ENCODE peak calls at places on chromosomes 4 and X, in seven cellular contexts. One of them, this sample, is unnamed.

GRCh38 chr4:174834477-174834876 is 5.4 kb upstream of the GLRA3 start:
- DNase-seq in NCI-H1436: no peak
- DNase-seq in SHP77: no peak
- DNase-seq in HTR-8/SVneo: no peak
- DNase-seq in effector CD4-positive, alpha-beta T cell: no peak
- DNase-seq in AG08395: no peak
- DNase-seq in stimulated activated CD8-positive, alpha-beta memory T cell treated with anti-CD3 and anti-CD28 coated beads, Interleukin-7, amount 100 ng/mL, for 1 hour: no peak
- DNase-seq in this sample: no peak

GRCh38 chrX:104803219-104803618 is 237.2 kb downstream of the IL1RAPL2 start:
- DNase-seq in NCI-H1436: no peak
- DNase-seq in SHP77: no peak
- DNase-seq in HTR-8/SVneo: no peak
- DNase-seq in effector CD4-positive, alpha-beta T cell: no peak
- DNase-seq in AG08395: no peak
- DNase-seq in stimulated activated CD8-positive, alpha-beta memory T cell treated with anti-CD3 and anti-CD28 coated beads, Interleukin-7, amount 100 ng/mL, for 1 hour: no peak
- DNase-seq in this sample: no peak

GRCh38 chrX:45669715-45670360 is 469.2 kb upstream of the DIPK2B start:
- DNase-seq in NCI-H1436: no peak
- DNase-seq in SHP77: no peak
- DNase-seq in HTR-8/SVneo: no peak
- DNase-seq in effector CD4-positive, alpha-beta T cell: no peak
- DNase-seq in AG08395: peak; percentile 16
- DNase-seq in stimulated activated CD8-positive, alpha-beta memory T cell treated with anti-CD3 and anti-CD28 coated beads, Interleukin-7, amount 100 ng/mL, for 1 hour: no peak
- DNase-seq in this sample: no peak

GRCh38 chrX:40068048-40068447 is 29.7 kb downstream of the BCOR start:
- DNase-seq in NCI-H1436: no peak
- DNase-seq in SHP77: no peak
- DNase-seq in HTR-8/SVneo: no peak
- DNase-seq in effector CD4-positive, alpha-beta T cell: no peak
- DNase-seq in AG08395: no peak
- DNase-seq in stimulated activated CD8-positive, alpha-beta memory T cell treated with anti-CD3 and anti-CD28 coated beads, Interleukin-7, amount 100 ng/mL, for 1 hour: no peak
- DNase-seq in this sample: no peak

GRCh38 chrX:68941385-68941952 is 112.6 kb downstream of the EFNB1 start:
- DNase-seq in NCI-H1436: no peak
- DNase-seq in SHP77: no peak
- DNase-seq in HTR-8/SVneo: no peak
- DNase-seq in effector CD4-positive, alpha-beta T cell: no peak
- DNase-seq in AG08395: peak; percentile 1
- DNase-seq in stimulated activated CD8-positive, alpha-beta memory T cell treated with anti-CD3 and anti-CD28 coated beads, Interleukin-7, amount 100 ng/mL, for 1 hour: no peak
- DNase-seq in this sample: no peak

GRCh38 chr4:11130195-11130975 is 298.3 kb downstream of the HS3ST1 start:
- DNase-seq in NCI-H1436: no peak
- DNase-seq in SHP77: no peak
- DNase-seq in HTR-8/SVneo: no peak
- DNase-seq in effector CD4-positive, alpha-beta T cell: no peak
- DNase-seq in AG08395: no peak
- DNase-seq in stimulated activated CD8-positive, alpha-beta memory T cell treated with anti-CD3 and anti-CD28 coated beads, Interleukin-7, amount 100 ng/mL, for 1 hour: no peak
- DNase-seq in this sample: no peak

GRCh38 chr4:25466966-25467697 is 90.1 kb downstream of the ANAPC4 start:
- DNase-seq in NCI-H1436: no peak
- DNase-seq in SHP77: no peak
- DNase-seq in HTR-8/SVneo: no peak
- DNase-seq in effector CD4-positive, alpha-beta T cell: no peak
- DNase-seq in AG08395: no peak
- DNase-seq in stimulated activated CD8-positive, alpha-beta memory T cell treated with anti-CD3 and anti-CD28 coated beads, Interleukin-7, amount 100 ng/mL, for 1 hour: no peak
- DNase-seq in this sample: no peak

GRCh38 chrX:110851780-110852179 is 56.2 kb upstream of the CHRDL1 start:
- DNase-seq in NCI-H1436: no peak
- DNase-seq in SHP77: no peak
- DNase-seq in HTR-8/SVneo: no peak
- DNase-seq in effector CD4-positive, alpha-beta T cell: no peak
- DNase-seq in AG08395: peak; percentile 18
- DNase-seq in stimulated activated CD8-positive, alpha-beta memory T cell treated with anti-CD3 and anti-CD28 coated beads, Interleukin-7, amount 100 ng/mL, for 1 hour: no peak
- DNase-seq in this sample: no peak

GRCh38 chr4:185357220-185357619 is 38.5 kb downstream of the LRP2BP start:
- DNase-seq in NCI-H1436: no peak
- DNase-seq in SHP77: no peak
- DNase-seq in HTR-8/SVneo: no peak
- DNase-seq in effector CD4-positive, alpha-beta T cell: no peak
- DNase-seq in AG08395: peak; percentile 11
- DNase-seq in stimulated activated CD8-positive, alpha-beta memory T cell treated with anti-CD3 and anti-CD28 coated beads, Interleukin-7, amount 100 ng/mL, for 1 hour: no peak
- DNase-seq in this sample: no peak

GRCh38 chrX:71118032-71118984 is at the start of gene MED12:
- DNase-seq in NCI-H1436: peak; percentile 85
- DNase-seq in SHP77: peak; percentile 52
- DNase-seq in HTR-8/SVneo: peak; percentile 89
- DNase-seq in effector CD4-positive, alpha-beta T cell: peak; percentile 69
- DNase-seq in AG08395: peak; percentile 82
- DNase-seq in stimulated activated CD8-positive, alpha-beta memory T cell treated with anti-CD3 and anti-CD28 coated beads, Interleukin-7, amount 100 ng/mL, for 1 hour: peak; percentile 66
- DNase-seq in this sample: peak; percentile 58

GRCh38 chrX:133215747-133216146 is 2.4 kb downstream of the TFDP3 start:
- DNase-seq in NCI-H1436: no peak
- DNase-seq in SHP77: peak; percentile 17
- DNase-seq in HTR-8/SVneo: no peak
- DNase-seq in effector CD4-positive, alpha-beta T cell: no peak
- DNase-seq in AG08395: peak; percentile 13
- DNase-seq in stimulated activated CD8-positive, alpha-beta memory T cell treated with anti-CD3 and anti-CD28 coated beads, Interleukin-7, amount 100 ng/mL, for 1 hour: no peak
- DNase-seq in this sample: no peak

GRCh38 chr4:147003956-147004580 is 58.4 kb upstream of the TTC29 start:
- DNase-seq in NCI-H1436: no peak
- DNase-seq in SHP77: no peak
- DNase-seq in HTR-8/SVneo: no peak
- DNase-seq in effector CD4-positive, alpha-beta T cell: no peak
- DNase-seq in AG08395: no peak
- DNase-seq in stimulated activated CD8-positive, alpha-beta memory T cell treated with anti-CD3 and anti-CD28 coated beads, Interleukin-7, amount 100 ng/mL, for 1 hour: no peak
- DNase-seq in this sample: no peak

GRCh38 chr4:12852338-12853307 is 631.5 kb downstream of the RAB28 start:
- DNase-seq in NCI-H1436: no peak
- DNase-seq in SHP77: peak; percentile 53
- DNase-seq in HTR-8/SVneo: peak; percentile 18
- DNase-seq in effector CD4-positive, alpha-beta T cell: no peak
- DNase-seq in AG08395: peak; percentile 59
- DNase-seq in stimulated activated CD8-positive, alpha-beta memory T cell treated with anti-CD3 and anti-CD28 coated beads, Interleukin-7, amount 100 ng/mL, for 1 hour: no peak
- DNase-seq in this sample: no peak

GRCh38 chr4:182062936-182063335 is 180.3 kb upstream of the TENM3 start:
- DNase-seq in NCI-H1436: no peak
- DNase-seq in SHP77: no peak
- DNase-seq in HTR-8/SVneo: peak; percentile 73
- DNase-seq in effector CD4-positive, alpha-beta T cell: no peak
- DNase-seq in AG08395: peak; percentile 57
- DNase-seq in stimulated activated CD8-positive, alpha-beta memory T cell treated with anti-CD3 and anti-CD28 coated beads, Interleukin-7, amount 100 ng/mL, for 1 hour: no peak
- DNase-seq in this sample: no peak

GRCh38 chr4:95560791-95561190 is 12.0 kb upstream of the UNC5C start:
- DNase-seq in NCI-H1436: no peak
- DNase-seq in SHP77: no peak
- DNase-seq in HTR-8/SVneo: no peak
- DNase-seq in effector CD4-positive, alpha-beta T cell: no peak
- DNase-seq in AG08395: no peak
- DNase-seq in stimulated activated CD8-positive, alpha-beta memory T cell treated with anti-CD3 and anti-CD28 coated beads, Interleukin-7, amount 100 ng/mL, for 1 hour: no peak
- DNase-seq in this sample: no peak

GRCh38 chrX:23333842-23334535 is 660 bp upstream of the PTCHD1 start:
- DNase-seq in NCI-H1436: no peak
- DNase-seq in SHP77: no peak
- DNase-seq in HTR-8/SVneo: no peak
- DNase-seq in effector CD4-positive, alpha-beta T cell: no peak
- DNase-seq in AG08395: no peak
- DNase-seq in stimulated activated CD8-positive, alpha-beta memory T cell treated with anti-CD3 and anti-CD28 coated beads, Interleukin-7, amount 100 ng/mL, for 1 hour: no peak
- DNase-seq in this sample: peak; percentile 36

GRCh38 chr4:150283689-150284088 is 205.4 kb downstream of the DCLK2 start:
- DNase-seq in NCI-H1436: no peak
- DNase-seq in SHP77: no peak
- DNase-seq in HTR-8/SVneo: peak; percentile 49
- DNase-seq in effector CD4-positive, alpha-beta T cell: no peak
- DNase-seq in AG08395: peak; percentile 85
- DNase-seq in stimulated activated CD8-positive, alpha-beta memory T cell treated with anti-CD3 and anti-CD28 coated beads, Interleukin-7, amount 100 ng/mL, for 1 hour: no peak
- DNase-seq in this sample: no peak

GRCh38 chr4:84498203-84499026 is 677 bp downstream of the NKX6-1 start:
- DNase-seq in NCI-H1436: peak; percentile 30
- DNase-seq in SHP77: no peak
- DNase-seq in HTR-8/SVneo: no peak
- DNase-seq in effector CD4-positive, alpha-beta T cell: no peak
- DNase-seq in AG08395: peak; percentile 48
- DNase-seq in stimulated activated CD8-positive, alpha-beta memory T cell treated with anti-CD3 and anti-CD28 coated beads, Interleukin-7, amount 100 ng/mL, for 1 hour: no peak
- DNase-seq in this sample: no peak

GRCh38 chr4:21451032-21451431 is 497.5 kb downstream of the KCNIP4 start:
- DNase-seq in NCI-H1436: no peak
- DNase-seq in SHP77: no peak
- DNase-seq in HTR-8/SVneo: peak; percentile 13
- DNase-seq in effector CD4-positive, alpha-beta T cell: no peak
- DNase-seq in AG08395: no peak
- DNase-seq in stimulated activated CD8-positive, alpha-beta memory T cell treated with anti-CD3 and anti-CD28 coated beads, Interleukin-7, amount 100 ng/mL, for 1 hour: no peak
- DNase-seq in this sample: no peak

GRCh38 chr4:121950680-121951569 is 935 bp downstream of the TRPC3 start:
- DNase-seq in NCI-H1436: no peak
- DNase-seq in SHP77: no peak
- DNase-seq in HTR-8/SVneo: peak; percentile 30
- DNase-seq in effector CD4-positive, alpha-beta T cell: no peak
- DNase-seq in AG08395: peak; percentile 21
- DNase-seq in stimulated activated CD8-positive, alpha-beta memory T cell treated with anti-CD3 and anti-CD28 coated beads, Interleukin-7, amount 100 ng/mL, for 1 hour: no peak
- DNase-seq in this sample: peak; percentile 17

GRCh38 chr4:40038972-40039371 is 17.7 kb upstream of the N4BP2 start:
- DNase-seq in NCI-H1436: no peak
- DNase-seq in SHP77: no peak
- DNase-seq in HTR-8/SVneo: no peak
- DNase-seq in effector CD4-positive, alpha-beta T cell: no peak
- DNase-seq in AG08395: peak; percentile 16
- DNase-seq in stimulated activated CD8-positive, alpha-beta memory T cell treated with anti-CD3 and anti-CD28 coated beads, Interleukin-7, amount 100 ng/mL, for 1 hour: no peak
- DNase-seq in this sample: no peak

GRCh38 chr4:136583567-136583966 is 948.7 kb downstream of the PCDH18 start:
- DNase-seq in NCI-H1436: no peak
- DNase-seq in SHP77: no peak
- DNase-seq in HTR-8/SVneo: no peak
- DNase-seq in effector CD4-positive, alpha-beta T cell: no peak
- DNase-seq in AG08395: no peak
- DNase-seq in stimulated activated CD8-positive, alpha-beta memory T cell treated with anti-CD3 and anti-CD28 coated beads, Interleukin-7, amount 100 ng/mL, for 1 hour: no peak
- DNase-seq in this sample: no peak

GRCh38 chrX:115939070-115939469 is 231.5 kb upstream of the AGTR2 start:
- DNase-seq in NCI-H1436: no peak
- DNase-seq in SHP77: no peak
- DNase-seq in HTR-8/SVneo: no peak
- DNase-seq in effector CD4-positive, alpha-beta T cell: no peak
- DNase-seq in AG08395: no peak
- DNase-seq in stimulated activated CD8-positive, alpha-beta memory T cell treated with anti-CD3 and anti-CD28 coated beads, Interleukin-7, amount 100 ng/mL, for 1 hour: no peak
- DNase-seq in this sample: no peak

GRCh38 chrX:24662344-24662743 is 15.2 kb upstream of the PCYT1B start:
- DNase-seq in NCI-H1436: no peak
- DNase-seq in SHP77: no peak
- DNase-seq in HTR-8/SVneo: no peak
- DNase-seq in effector CD4-positive, alpha-beta T cell: no peak
- DNase-seq in AG08395: no peak
- DNase-seq in stimulated activated CD8-positive, alpha-beta memory T cell treated with anti-CD3 and anti-CD28 coated beads, Interleukin-7, amount 100 ng/mL, for 1 hour: no peak
- DNase-seq in this sample: no peak

GRCh38 chr4:2436301-2436700 is 17.5 kb downstream of the CFAP99 start:
- DNase-seq in NCI-H1436: no peak
- DNase-seq in SHP77: peak; percentile 1
- DNase-seq in HTR-8/SVneo: no peak
- DNase-seq in effector CD4-positive, alpha-beta T cell: no peak
- DNase-seq in AG08395: peak; percentile 63
- DNase-seq in stimulated activated CD8-positive, alpha-beta memory T cell treated with anti-CD3 and anti-CD28 coated beads, Interleukin-7, amount 100 ng/mL, for 1 hour: no peak
- DNase-seq in this sample: no peak

GRCh38 chrX:22136711-22137110 is 104.6 kb downstream of the PHEX start:
- DNase-seq in NCI-H1436: no peak
- DNase-seq in SHP77: no peak
- DNase-seq in HTR-8/SVneo: no peak
- DNase-seq in effector CD4-positive, alpha-beta T cell: no peak
- DNase-seq in AG08395: no peak
- DNase-seq in stimulated activated CD8-positive, alpha-beta memory T cell treated with anti-CD3 and anti-CD28 coated beads, Interleukin-7, amount 100 ng/mL, for 1 hour: no peak
- DNase-seq in this sample: no peak

GRCh38 chr4:99087887-99088484 is 602 bp downstream of the ADH5 start:
- DNase-seq in NCI-H1436: no peak
- DNase-seq in SHP77: peak; percentile 7
- DNase-seq in HTR-8/SVneo: peak; percentile 6
- DNase-seq in effector CD4-positive, alpha-beta T cell: peak; percentile 2
- DNase-seq in AG08395: peak; percentile 81
- DNase-seq in stimulated activated CD8-positive, alpha-beta memory T cell treated with anti-CD3 and anti-CD28 coated beads, Interleukin-7, amount 100 ng/mL, for 1 hour: no peak
- DNase-seq in this sample: no peak

GRCh38 chr4:186669735-186670134 is 53.9 kb downstream of the FAT1 start:
- DNase-seq in NCI-H1436: no peak
- DNase-seq in SHP77: no peak
- DNase-seq in HTR-8/SVneo: no peak
- DNase-seq in effector CD4-positive, alpha-beta T cell: no peak
- DNase-seq in AG08395: no peak
- DNase-seq in stimulated activated CD8-positive, alpha-beta memory T cell treated with anti-CD3 and anti-CD28 coated beads, Interleukin-7, amount 100 ng/mL, for 1 hour: no peak
- DNase-seq in this sample: no peak

GRCh38 chrX:70134116-70134477 is 850 bp downstream of the IGBP1 start:
- DNase-seq in NCI-H1436: no peak
- DNase-seq in SHP77: no peak
- DNase-seq in HTR-8/SVneo: peak; percentile 12
- DNase-seq in effector CD4-positive, alpha-beta T cell: no peak
- DNase-seq in AG08395: peak; percentile 3
- DNase-seq in stimulated activated CD8-positive, alpha-beta memory T cell treated with anti-CD3 and anti-CD28 coated beads, Interleukin-7, amount 100 ng/mL, for 1 hour: no peak
- DNase-seq in this sample: no peak

GRCh38 chrX:154136627-154137161 is 7.3 kb upstream of the OPN1LW start:
- DNase-seq in NCI-H1436: peak; percentile 67
- DNase-seq in SHP77: peak; percentile 15
- DNase-seq in HTR-8/SVneo: peak; percentile 36
- DNase-seq in effector CD4-positive, alpha-beta T cell: peak; percentile 55
- DNase-seq in AG08395: peak; percentile 51
- DNase-seq in stimulated activated CD8-positive, alpha-beta memory T cell treated with anti-CD3 and anti-CD28 coated beads, Interleukin-7, amount 100 ng/mL, for 1 hour: peak; percentile 39
- DNase-seq in this sample: peak; percentile 57

GRCh38 chr4:3702551-3703221 is 63.5 kb upstream of the ADRA2C start:
- DNase-seq in NCI-H1436: no peak
- DNase-seq in SHP77: no peak
- DNase-seq in HTR-8/SVneo: no peak
- DNase-seq in effector CD4-positive, alpha-beta T cell: no peak
- DNase-seq in AG08395: no peak
- DNase-seq in stimulated activated CD8-positive, alpha-beta memory T cell treated with anti-CD3 and anti-CD28 coated beads, Interleukin-7, amount 100 ng/mL, for 1 hour: no peak
- DNase-seq in this sample: no peak

GRCh38 chr4:120319230-120319761 is 252.6 kb upstream of the MAD2L1 start:
- DNase-seq in NCI-H1436: no peak
- DNase-seq in SHP77: no peak
- DNase-seq in HTR-8/SVneo: no peak
- DNase-seq in effector CD4-positive, alpha-beta T cell: no peak
- DNase-seq in AG08395: no peak
- DNase-seq in stimulated activated CD8-positive, alpha-beta memory T cell treated with anti-CD3 and anti-CD28 coated beads, Interleukin-7, amount 100 ng/mL, for 1 hour: no peak
- DNase-seq in this sample: no peak